ENCODE peak calls at places on chromosomes 4 and X, in four cellular contexts. A, L, Q and O are unnamed samples. For H3K9me3, the result is how much of the 10 kb centered on the place peaks cover.

GRCh38 chr4:169229571-169230028 is 41.2 kb downstream of the SH3RF1 start:
- DNase-seq in A (no peak), L (peak), Q (no peak), O (peak)

GRCh38 chr4:173506780-173507211 is 23.2 kb downstream of the HAND2 start:
- DNase-seq in L (no peak), A (no peak), Q (no peak), O (no peak)

GRCh38 chr4:118927976-118928375 is 39.3 kb downstream of the SYNPO2 start:
- DNase-seq in L (peak), A (peak), Q (no peak), O (no peak)

GRCh38 chr4:57097711-57098110 is 12.5 kb downstream of the IGFBP7 start:
- DNase-seq in A (no peak), L (no peak), Q (no peak), O (no peak)

GRCh38 chr4:25345880-25346279 is 31.2 kb upstream of the ANAPC4 start:
- DNase-seq in A (no peak), L (no peak), Q (no peak), O (no peak)

GRCh38 chrX:115642895-115643530 is 82.0 kb downstream of the PLS3 start:
- DNase-seq in L (peak), Q (no peak), A (peak), O (peak)

GRCh38 chrX:12013220-12013619 is 125.1 kb upstream of the FRMPD4 start:
- DNase-seq in L (no peak), A (no peak), Q (no peak), O (peak)

GRCh38 chr4:71187399-71188196 is 151.2 kb upstream of the SLC4A4 start:
- DNase-seq in L (peak), A (peak), Q (no peak), O (no peak)

GRCh38 chrX:19245711-19246269 is 97.9 kb upstream of the PDHA1 start:
- DNase-seq in L (no peak), Q (no peak), A (no peak), O (no peak)

GRCh38 chr4:98610926-98611325 is 47.5 kb downstream of the TSPAN5 start:
- DNase-seq in Q (no peak), A (no peak), L (no peak), O (no peak)

GRCh38 chrX:138925330-138925729 is 213.8 kb upstream of the FGF13 start:
- DNase-seq in L (no peak), Q (no peak), A (no peak), O (no peak)

GRCh38 chr4:83535520-83535944 is 376 bp upstream of the GPAT3 start:
- DNase-seq in L (peak), Q (peak), A (peak), O (peak)

GRCh38 chr4:17315459-17315858 is 196.4 kb downstream of the QDPR start:
- DNase-seq in Q (no peak), L (no peak), A (no peak), O (no peak)

GRCh38 chr4:30879841-30880240 is 159.7 kb downstream of the PCDH7 start:
- DNase-seq in L (no peak), Q (no peak), A (no peak), O (no peak)

GRCh38 chr4:666822-667544 is 7.1 kb downstream of the ATP5ME start:
- DNase-seq in Q (no peak), A (no peak), L (no peak), O (no peak)

GRCh38 chr4:77052352-77052751 is 23.4 kb downstream of the CCNI start:
- DNase-seq in Q (no peak), A (no peak), L (peak), O (peak)

GRCh38 chrX:116872931-116873330 is 410.2 kb upstream of the CT83 start:
- DNase-seq in L (no peak), A (no peak), Q (no peak), O (no peak)

GRCh38 chr4:24644983-24645764 is 60.8 kb upstream of the DHX15 start:
- DNase-seq in L (no peak), A (no peak), Q (no peak), O (no peak)

GRCh38 chr4:47669946-47670345 is 167.9 kb downstream of the CORIN start:
- DNase-seq in A (no peak), L (peak), Q (no peak), O (no peak)

GRCh38 chr4:148016063-148016637 is 284.3 kb downstream of the ARHGAP10 start:
- DNase-seq in Q (no peak), A (no peak), L (no peak), O (no peak)
- TF ChIP-seq POLR2A in Q (no peak), A (no peak), L (no peak), O (no peak)

GRCh38 chrX:68794486-68794885 is 34.3 kb upstream of the EFNB1 start:
- DNase-seq in A (no peak), L (no peak), Q (no peak), O (no peak)

GRCh38 chrX:68789966-68790365 is 38.9 kb upstream of the EFNB1 start:
- DNase-seq in A (no peak), Q (no peak), L (no peak), O (no peak)

GRCh38 chrX:68795741-68796140 is 33.1 kb upstream of the EFNB1 start:
- DNase-seq in Q (no peak), L (no peak), A (no peak), O (no peak)

GRCh38 chrX:68792083-68792482 is 36.7 kb upstream of the EFNB1 start:
- DNase-seq in L (no peak), A (no peak), Q (no peak), O (no peak)
- H3K9me3 ChIP-seq in L (under half), A (under half), Q (under half), O (under half)

DNA sequence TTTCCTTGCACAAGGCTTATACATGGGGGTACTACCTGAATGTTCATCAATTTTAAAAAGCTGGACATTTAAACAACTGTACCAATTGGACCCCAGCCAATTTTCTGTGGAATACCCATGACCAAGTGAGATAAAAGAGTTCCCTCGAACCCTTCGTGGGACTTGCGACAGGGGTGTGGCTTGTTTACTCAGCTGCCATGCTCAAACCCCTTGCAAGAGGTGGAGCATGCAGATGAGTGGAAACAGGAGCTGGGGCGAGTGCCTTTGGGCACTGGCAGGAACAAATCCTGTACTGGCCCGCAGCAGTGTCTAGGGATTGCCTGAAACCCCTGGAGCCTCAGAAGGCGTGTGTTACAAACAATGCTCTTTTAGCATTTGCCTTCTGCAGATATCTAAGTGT is 144.2 kb downstream of the PDHA2 start:
- DNase-seq in A (no peak), Q (no peak), L (no peak), O (no peak)
- TF ChIP-seq POLR2A in A (no peak), Q (no peak), L (no peak), O (no peak)

GRCh38 chr4:97366661-97367060 is 776.6 kb downstream of the STPG2 start:
- DNase-seq in Q (no peak), A (no peak), L (no peak), O (no peak)
- H3K9me3 ChIP-seq in Q (under half), A (under half), L (under half), O (under half)

GRCh38 chr4:94339779-94340178 is 2.9 kb downstream of the HPGDS start:
- DNase-seq in A (no peak), Q (no peak), L (no peak), O (no peak)

GRCh38 chr4:94341468-94341867 is 1.2 kb downstream of the HPGDS start:
- DNase-seq in L (no peak), Q (no peak), A (no peak), O (no peak)

GRCh38 chr4:94345267-94345666 is 2.6 kb upstream of the HPGDS start:
- DNase-seq in L (no peak), Q (no peak), A (no peak), O (no peak)

GRCh38 chr4:94344457-94344856 is 1.8 kb upstream of the HPGDS start:
- DNase-seq in Q (no peak), A (no peak), L (no peak), O (no peak)

GRCh38 chr4:94342713-94343112 is at the start of gene HPGDS:
- DNase-seq in Q (no peak), A (peak), L (no peak), O (no peak)
- TF ChIP-seq POLR2A in Q (no peak), A (no peak), L (no peak), O (no peak)

DNA sequence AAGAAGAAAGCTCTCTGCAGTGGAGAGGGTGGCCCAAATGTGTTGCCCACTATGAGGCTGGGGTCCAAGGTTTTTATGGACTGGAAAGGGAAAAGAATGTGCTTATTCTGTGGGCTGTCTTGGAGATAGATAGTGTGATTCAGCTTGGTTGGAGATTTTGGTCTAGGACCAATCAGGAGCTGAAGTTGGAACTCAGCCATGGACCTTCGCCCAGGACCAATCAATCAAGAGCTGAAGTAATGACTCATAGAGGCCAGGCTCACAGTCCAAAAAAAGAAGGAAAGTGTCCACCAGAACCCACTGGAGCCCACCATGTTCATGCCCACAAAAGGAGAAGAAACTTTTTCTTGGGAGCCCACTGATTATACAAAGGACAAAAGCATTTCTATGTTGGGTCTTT is 369.5 kb downstream of the UBE2NL start:
- DNase-seq in L (no peak), Q (no peak), A (no peak), O (no peak)
- H3K9me3 ChIP-seq in L (under half), Q (under half), A (under half), O (under half)

DNA sequence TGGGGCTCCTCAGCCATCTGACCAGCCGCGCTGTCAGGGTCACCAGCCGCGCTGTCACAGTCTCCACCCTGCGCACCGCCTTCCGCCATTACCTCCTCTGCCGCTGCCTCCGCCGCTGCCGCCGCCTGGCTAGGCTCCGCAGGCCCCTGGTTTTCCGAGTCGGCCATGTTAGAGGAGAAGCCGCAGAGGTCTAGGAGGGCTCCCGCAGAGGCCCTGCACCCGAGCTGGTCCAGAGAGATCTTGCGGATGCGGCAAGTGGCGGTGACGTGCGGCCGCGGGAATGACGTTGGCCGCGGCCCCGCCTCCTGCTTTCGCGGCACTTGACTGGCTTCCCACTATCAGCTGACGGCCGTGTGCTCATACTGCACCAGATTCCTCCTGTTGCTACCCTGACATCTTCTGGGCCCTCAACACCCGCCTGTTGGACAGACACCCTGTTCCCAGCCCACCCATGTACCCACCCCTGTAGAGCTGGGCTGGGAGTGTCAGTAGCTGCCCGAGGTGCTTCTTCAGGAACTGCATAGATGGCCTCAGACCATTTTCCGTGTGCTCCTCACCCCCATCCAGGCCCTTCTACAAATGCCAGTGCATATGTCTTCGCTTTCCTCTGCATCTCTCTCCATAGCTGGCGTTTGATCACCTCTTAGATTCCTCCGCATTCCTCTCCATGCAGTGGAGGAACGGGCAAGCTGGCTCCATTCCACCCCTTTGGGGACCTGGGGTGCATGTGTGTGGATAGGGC is at the start of gene NAP1L5:
- DNase-seq in A (peak), L (peak), Q (peak), O (peak)
- TF ChIP-seq POLR2A in A (no peak), L (peak), Q (peak), O (no peak)